ENCODE peak calls at places on chromosomes 7 and 10, in seven cellular contexts. M is upper lobe of right lung, T is breast epithelium, U is brain microvascular endothelial cell, Y is IMR-90, D is ovary, O is heart left ventricle. Z is an unnamed sample. For H3K27me3, the result is how much of the 10 kb centered on the place peaks cover.

GRCh38 chr7:2860627-2861133 is 16.6 kb upstream of the GNA12 start:
- DNase-seq in M (peak), U (no peak), D (no peak), O (no peak), Y (no peak), T (peak), Z (no peak)

GRCh38 chr10:17562572-17562971 is 54.6 kb downstream of the HACD1 start:
- DNase-seq in M (no peak), T (no peak), Y (peak), D (no peak), U (peak), O (no peak), Z (no peak)

GRCh38 chr10:104406715-104407517 is 53.3 kb downstream of the CFAP58 start:
- DNase-seq in D (no peak), O (no peak), U (peak), T (no peak), Y (peak), M (no peak), Z (no peak)

GRCh38 chr7:81925530-81925929 is 155.7 kb upstream of the HGF start:
- DNase-seq in Y (no peak), D (no peak), M (no peak), U (no peak), O (no peak), T (no peak), Z (no peak)

GRCh38 chr7:50734246-50734645 is 48.5 kb downstream of the GRB10 start:
- DNase-seq in T (no peak), O (no peak), M (no peak), D (no peak), Y (no peak), U (no peak), Z (no peak)

GRCh38 chr10:13949844-13950542 is 363.2 kb downstream of the PRPF18 start:
- DNase-seq in O (no peak), M (no peak), U (peak), D (no peak), T (no peak), Y (peak), Z (no peak)

GRCh38 chr7:127782550-127783266 is 130.7 kb downstream of the SND1 start:
- DNase-seq in Y (peak), T (no peak), O (no peak), D (no peak), U (no peak), M (no peak), Z (no peak)

GRCh38 chr10:21673668-21674067 is 139.6 kb downstream of the MLLT10 start:
- DNase-seq in D (no peak), M (no peak), Y (no peak), T (no peak), O (no peak), U (no peak), Z (no peak)

GRCh38 chr7:140390466-140391190 is 7.7 kb downstream of the SLC37A3 start:
- DNase-seq in U (no peak), O (no peak), Y (peak), M (peak), T (no peak), D (no peak), Z (no peak)

GRCh38 chr10:116712499-116712898 is 29.9 kb downstream of the HSPA12A start:
- DNase-seq in Y (peak), T (no peak), O (no peak), M (no peak), U (no peak), D (no peak), Z (no peak)

GRCh38 chr7:117132385-117133120 is 179.3 kb downstream of the ST7 start:
- DNase-seq in U (peak), Y (peak), O (no peak), T (no peak), M (no peak), D (no peak), Z (no peak)

GRCh38 chr7:127151379-127151778 is 101.4 kb downstream of the GRM8 start:
- DNase-seq in U (no peak), Y (no peak), O (no peak), D (no peak), T (no peak), M (no peak), Z (no peak)

GRCh38 chr10:44980309-44981171 is 1.9 kb upstream of the DEPP1 start:
- DNase-seq in T (no peak), M (no peak), O (no peak), U (no peak), Y (no peak), D (peak), Z (no peak)

GRCh38 chr7:74019149-74019548 is 8.8 kb upstream of the ELN start:
- DNase-seq in O (no peak), Y (no peak), T (no peak), U (no peak), M (no peak), D (no peak), Z (no peak)

GRCh38 chr10:97664282-97664850 is 22.7 kb downstream of the AVPI1 start:
- DNase-seq in D (no peak), M (no peak), U (no peak), O (no peak), T (no peak), Y (no peak), Z (no peak)

GRCh38 chr7:70776627-70777101 is 355.3 kb upstream of the GALNT17 start:
- DNase-seq in T (no peak), U (no peak), D (peak), Y (peak), O (no peak), M (no peak), Z (no peak)

GRCh38 chr7:143049380-143049779 is 2.8 kb upstream of the OR6V1 start:
- DNase-seq in Y (no peak), D (no peak), M (no peak), T (no peak), O (peak), U (no peak), Z (no peak)

GRCh38 chr7:131533151-131533559 is 23.3 kb downstream of the PODXL start:
- DNase-seq in O (no peak), D (no peak), T (no peak), M (no peak), U (no peak), Y (no peak), Z (no peak)

GRCh38 chr7:1324028-1324900 is 91.6 kb downstream of the UNCX start:
- DNase-seq in M (no peak), T (no peak), U (no peak), Y (no peak), O (no peak), D (no peak), Z (no peak)

GRCh38 chr7:113086431-113086888 is at the start of gene GPR85:
- DNase-seq in M (peak), D (peak), T (no peak), Y (peak), O (peak), U (peak), Z (no peak)

GRCh38 chr10:17951868-17952371 is at the start of gene SLC39A12:
- DNase-seq in T (no peak), D (no peak), M (no peak), Y (peak), O (no peak), U (peak), Z (no peak)

GRCh38 chr7:111357691-111358090 is 204.6 kb downstream of the IMMP2L start:
- DNase-seq in M (no peak), O (no peak), Y (peak), T (no peak), D (no peak), U (peak), Z (no peak)

GRCh38 chr7:7732566-7733290 is 14.3 kb upstream of the RPA3 start:
- DNase-seq in U (peak), O (no peak), T (no peak), D (no peak), M (no peak), Y (peak), Z (no peak)

GRCh38 chr7:986766-987722 is 4.1 kb downstream of the CYP2W1 start:
- DNase-seq in U (no peak), Y (no peak), O (no peak), M (no peak), D (peak), T (no peak), Z (no peak)

GRCh38 chr7:12907774-12908173 is 220.3 kb downstream of the ARL4A start:
- DNase-seq in O (no peak), Y (no peak), D (no peak), T (no peak), U (no peak), M (no peak), Z (no peak)

GRCh38 chr10:46020871-46021553 is 9.4 kb downstream of the NCOA4 start:
- DNase-seq in U (peak), O (no peak), T (no peak), M (no peak), Y (peak), D (no peak), Z (no peak)

GRCh38 chr7:23966941-23967340 is 256.9 kb downstream of the STK31 start:
- DNase-seq in O (no peak), Y (no peak), U (no peak), M (no peak), D (no peak), T (no peak), Z (no peak)

GRCh38 chr10:48694371-48695030 is 9.8 kb downstream of the WDFY4 start:
- DNase-seq in M (no peak), O (no peak), Y (no peak), D (no peak), T (no peak), U (no peak), Z (no peak)
- H3K27me3 ChIP-seq in M (under half), O (under half), Y (under half), D (under half), T (under half), U (under half), Z (under half)

DNA sequence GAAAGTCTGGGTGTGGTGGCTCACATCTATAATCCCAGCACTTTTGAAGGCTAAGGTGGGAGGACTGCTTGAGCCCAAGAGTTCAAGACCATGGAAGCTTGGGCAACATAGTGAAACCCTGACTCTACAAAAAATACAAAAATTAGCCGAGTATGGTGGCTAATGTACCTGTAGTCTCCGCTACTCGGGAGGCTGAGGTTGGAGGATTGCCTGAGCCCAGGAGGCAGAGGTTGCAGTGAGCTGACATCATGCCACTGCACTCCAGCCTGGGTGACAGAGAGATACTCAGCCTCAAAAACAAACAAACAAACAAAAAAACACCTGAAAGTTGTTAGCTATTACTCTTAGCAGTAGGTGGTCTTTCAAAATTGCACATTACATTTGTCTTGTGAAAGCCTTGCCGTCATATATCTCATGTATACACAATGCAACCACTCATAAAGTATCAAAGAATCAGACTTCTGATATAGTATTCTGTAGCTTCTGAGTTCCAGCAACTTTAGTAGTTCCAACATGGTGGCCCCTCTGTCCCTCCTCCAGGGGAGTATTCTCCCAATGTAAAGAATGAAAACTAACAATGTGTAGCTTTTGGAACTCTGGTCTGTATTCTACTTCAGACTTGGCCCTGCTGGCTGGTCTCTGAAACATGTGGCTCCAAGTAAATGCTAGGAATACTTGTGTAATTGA is 101.5 kb downstream of the ZNF92 start:
- DNase-seq in U (no peak), D (no peak), Y (no peak), O (no peak), T (no peak), M (no peak), Z (no peak)
- H3K27ac ChIP-seq in U (no peak), D (no peak), Y (no peak), O (no peak), T (peak), M (no peak), Z (no peak)

GRCh38 chr10:84743483-84743882 is 415.1 kb downstream of the CCSER2 start:
- DNase-seq in T (no peak), M (no peak), Y (no peak), D (no peak), U (peak), O (no peak), Z (no peak)

GRCh38 chr10:84739641-84740040 is 411.3 kb downstream of the CCSER2 start:
- DNase-seq in U (no peak), T (no peak), Y (no peak), D (no peak), O (no peak), M (no peak), Z (no peak)
- TF ChIP-seq CTCF in U (no peak), T (no peak), Y (no peak), D (no peak), O (no peak), M (no peak), Z (no peak)

GRCh38 chr10:1320739-1321331 is 264.6 kb downstream of the WDR37 start:
- DNase-seq in U (no peak), T (no peak), O (no peak), Y (no peak), D (no peak), M (no peak), Z (no peak)
- H3K27me3 ChIP-seq in U (under half), T (under half), O (under half), Y (under half), D (under half), M (under half), Z (under half)

Z was measured in CD8-positive, alpha-beta T cell.